ENCODE peak calls at places on chromosomes 13 and 19, in eight cellular contexts. One of them, this sample, is unnamed.

GRCh38 chr13:44086389-44086788 is 206.7 kb downstream of the LACC1 start:
- DNase-seq in tibial artery: no peak
- DNase-seq in ovary: no peak
- DNase-seq in pancreas: no peak
- DNase-seq in CD8-positive, alpha-beta memory T cell: no peak
- DNase-seq in aorta: no peak
- DNase-seq in A549: no peak
- DNase-seq in heart right ventricle: no peak
- DNase-seq in this sample: no peak

GRCh38 chr13:97191143-97191542 is 31.0 kb upstream of the MBNL2 start:
- DNase-seq in heart right ventricle: no peak
- DNase-seq in tibial artery: no peak
- DNase-seq in ovary: no peak
- DNase-seq in pancreas: no peak
- DNase-seq in CD8-positive, alpha-beta memory T cell: no peak
- DNase-seq in A549: no peak
- DNase-seq in aorta: no peak
- DNase-seq in this sample: no peak

GRCh38 chr13:23445794-23446193 is 12.3 kb upstream of the SACS start:
- DNase-seq in aorta: no peak
- DNase-seq in tibial artery: no peak
- DNase-seq in CD8-positive, alpha-beta memory T cell: no peak
- DNase-seq in A549: no peak
- DNase-seq in ovary: no peak
- DNase-seq in heart right ventricle: no peak
- DNase-seq in pancreas: no peak
- DNase-seq in this sample: no peak

GRCh38 chr19:17473041-17473440 is 2.7 kb downstream of the SLC27A1 start:
- DNase-seq in tibial artery: no peak
- DNase-seq in heart right ventricle: no peak
- DNase-seq in pancreas: no peak
- DNase-seq in aorta: no peak
- DNase-seq in CD8-positive, alpha-beta memory T cell: no peak
- DNase-seq in ovary: no peak
- DNase-seq in A549: no peak
- DNase-seq in this sample: no peak

GRCh38 chr19:33376423-33376822 is 2.9 kb downstream of the CEBPG start:
- DNase-seq in A549: peak; percentile 81
- DNase-seq in tibial artery: peak; percentile 74
- DNase-seq in CD8-positive, alpha-beta memory T cell: no peak
- DNase-seq in ovary: peak; percentile 67
- DNase-seq in aorta: peak; percentile 76
- DNase-seq in heart right ventricle: peak; percentile 73
- DNase-seq in pancreas: no peak
- DNase-seq in this sample: peak; percentile 85

GRCh38 chr13:29707876-29708543 is 112.5 kb upstream of the SLC7A1 start:
- DNase-seq in tibial artery: no peak
- DNase-seq in aorta: no peak
- DNase-seq in heart right ventricle: no peak
- DNase-seq in ovary: no peak
- DNase-seq in pancreas: peak; percentile 44
- DNase-seq in A549: peak; percentile 6
- DNase-seq in CD8-positive, alpha-beta memory T cell: peak; percentile 17
- DNase-seq in this sample: no peak

GRCh38 chr13:110528371-110528770 is 33.2 kb downstream of the RAB20 start:
- DNase-seq in A549: no peak
- DNase-seq in aorta: peak; percentile 39
- DNase-seq in ovary: no peak
- DNase-seq in pancreas: no peak
- DNase-seq in CD8-positive, alpha-beta memory T cell: no peak
- DNase-seq in tibial artery: peak; percentile 83
- DNase-seq in heart right ventricle: no peak
- DNase-seq in this sample: no peak

GRCh38 chr13:75635101-75635620 is 969 bp upstream of the LMO7 start:
- DNase-seq in A549: no peak
- DNase-seq in ovary: peak; percentile 30
- DNase-seq in heart right ventricle: no peak
- DNase-seq in CD8-positive, alpha-beta memory T cell: peak; percentile 8
- DNase-seq in pancreas: no peak
- DNase-seq in tibial artery: no peak
- DNase-seq in aorta: peak; percentile 50
- DNase-seq in this sample: no peak

GRCh38 chr19:47257411-47258169 is 1.3 kb downstream of the CCDC9 start:
- DNase-seq in A549: no peak
- DNase-seq in pancreas: peak; percentile 58
- DNase-seq in ovary: peak; percentile 59
- DNase-seq in heart right ventricle: no peak
- DNase-seq in tibial artery: no peak
- DNase-seq in aorta: peak; percentile 73
- DNase-seq in CD8-positive, alpha-beta memory T cell: no peak
- DNase-seq in this sample: peak; percentile 80

GRCh38 chr13:49058761-49059160 is 83.0 kb downstream of the FNDC3A start:
- DNase-seq in heart right ventricle: no peak
- DNase-seq in tibial artery: no peak
- DNase-seq in ovary: no peak
- DNase-seq in pancreas: no peak
- DNase-seq in CD8-positive, alpha-beta memory T cell: no peak
- DNase-seq in aorta: no peak
- DNase-seq in A549: no peak
- DNase-seq in this sample: no peak

GRCh38 chr19:41552558-41552957 is 23.4 kb upstream of the CEACAM21 start:
- DNase-seq in tibial artery: no peak
- DNase-seq in heart right ventricle: no peak
- DNase-seq in pancreas: no peak
- DNase-seq in ovary: no peak
- DNase-seq in CD8-positive, alpha-beta memory T cell: no peak
- DNase-seq in A549: no peak
- DNase-seq in aorta: no peak
- DNase-seq in this sample: no peak

GRCh38 chr13:20882206-20882605 is 20.3 kb downstream of the XPO4 start:
- DNase-seq in pancreas: no peak
- DNase-seq in A549: no peak
- DNase-seq in tibial artery: no peak
- DNase-seq in heart right ventricle: no peak
- DNase-seq in aorta: no peak
- DNase-seq in CD8-positive, alpha-beta memory T cell: no peak
- DNase-seq in ovary: no peak
- DNase-seq in this sample: no peak

GRCh38 chr19:34327851-34328250 is 37.1 kb upstream of the GPI start:
- DNase-seq in aorta: no peak
- DNase-seq in ovary: no peak
- DNase-seq in A549: no peak
- DNase-seq in tibial artery: no peak
- DNase-seq in heart right ventricle: peak; percentile 49
- DNase-seq in pancreas: no peak
- DNase-seq in CD8-positive, alpha-beta memory T cell: no peak
- DNase-seq in this sample: no peak

GRCh38 chr13:32840840-32841713 is 175.1 kb upstream of the KL start:
- DNase-seq in CD8-positive, alpha-beta memory T cell: no peak
- DNase-seq in A549: no peak
- DNase-seq in pancreas: no peak
- DNase-seq in heart right ventricle: peak; percentile 68
- DNase-seq in aorta: peak; percentile 52
- DNase-seq in ovary: no peak
- DNase-seq in tibial artery: no peak
- DNase-seq in this sample: no peak

GRCh38 chr13:59444210-59444857 is 719.4 kb downstream of the DIAPH3 start:
- DNase-seq in pancreas: no peak
- DNase-seq in ovary: no peak
- DNase-seq in CD8-positive, alpha-beta memory T cell: no peak
- DNase-seq in tibial artery: no peak
- DNase-seq in heart right ventricle: no peak
- DNase-seq in aorta: no peak
- DNase-seq in A549: no peak
- DNase-seq in this sample: no peak

GRCh38 chr13:44576396-44577235 is 486 bp upstream of the TSC22D1 start:
- DNase-seq in aorta: peak; percentile 60
- DNase-seq in tibial artery: no peak
- DNase-seq in ovary: no peak
- DNase-seq in A549: no peak
- DNase-seq in heart right ventricle: no peak
- DNase-seq in pancreas: no peak
- DNase-seq in CD8-positive, alpha-beta memory T cell: no peak
- DNase-seq in this sample: peak; percentile 80

GRCh38 chr13:110396913-110397379 is 89.9 kb downstream of the COL4A2 start:
- DNase-seq in tibial artery: peak; percentile 98
- DNase-seq in ovary: peak; percentile 96
- DNase-seq in pancreas: peak; percentile 44
- DNase-seq in heart right ventricle: peak; percentile 77
- DNase-seq in CD8-positive, alpha-beta memory T cell: no peak
- DNase-seq in A549: no peak
- DNase-seq in aorta: peak; percentile 95
- DNase-seq in this sample: peak; percentile 95

GRCh38 chr19:44604241-44604640 is 9.1 kb upstream of the IGSF23 start:
- DNase-seq in pancreas: no peak
- DNase-seq in CD8-positive, alpha-beta memory T cell: no peak
- DNase-seq in aorta: no peak
- DNase-seq in tibial artery: no peak
- DNase-seq in heart right ventricle: no peak
- DNase-seq in ovary: no peak
- DNase-seq in A549: no peak
- DNase-seq in this sample: no peak

GRCh38 chr13:102132896-102133295 is 269.0 kb downstream of the FGF14 start:
- DNase-seq in tibial artery: no peak
- DNase-seq in CD8-positive, alpha-beta memory T cell: no peak
- DNase-seq in aorta: no peak
- DNase-seq in A549: no peak
- DNase-seq in ovary: no peak
- DNase-seq in heart right ventricle: no peak
- DNase-seq in pancreas: no peak
- DNase-seq in this sample: no peak

GRCh38 chr19:41872775-41873647 is 4.1 kb upstream of the CD79A start:
- DNase-seq in pancreas: peak; percentile 70
- DNase-seq in ovary: no peak
- DNase-seq in A549: peak; percentile 90
- DNase-seq in tibial artery: no peak
- DNase-seq in CD8-positive, alpha-beta memory T cell: peak; percentile 69
- DNase-seq in aorta: peak; percentile 64
- DNase-seq in heart right ventricle: peak; percentile 61
- DNase-seq in this sample: peak; percentile 83

GRCh38 chr13:113665582-113666323 is 1.3 kb upstream of the GRK1 start:
- DNase-seq in CD8-positive, alpha-beta memory T cell: no peak
- DNase-seq in tibial artery: peak; percentile 46
- DNase-seq in pancreas: no peak
- DNase-seq in ovary: no peak
- DNase-seq in aorta: peak; percentile 37
- DNase-seq in A549: no peak
- DNase-seq in heart right ventricle: no peak
- DNase-seq in this sample: peak; percentile 38

GRCh38 chr13:96490590-96490989 is 400.7 kb downstream of the HS6ST3 start:
- DNase-seq in A549: no peak
- DNase-seq in CD8-positive, alpha-beta memory T cell: no peak
- DNase-seq in ovary: no peak
- DNase-seq in aorta: no peak
- DNase-seq in heart right ventricle: no peak
- DNase-seq in pancreas: no peak
- DNase-seq in tibial artery: no peak
- DNase-seq in this sample: no peak

GRCh38 chr13:80157261-80157942 is 183.5 kb downstream of the SPRY2 start:
- DNase-seq in A549: no peak
- DNase-seq in CD8-positive, alpha-beta memory T cell: no peak
- DNase-seq in tibial artery: no peak
- DNase-seq in ovary: no peak
- DNase-seq in pancreas: no peak
- DNase-seq in heart right ventricle: no peak
- DNase-seq in aorta: no peak
- DNase-seq in this sample: no peak

DNA sequence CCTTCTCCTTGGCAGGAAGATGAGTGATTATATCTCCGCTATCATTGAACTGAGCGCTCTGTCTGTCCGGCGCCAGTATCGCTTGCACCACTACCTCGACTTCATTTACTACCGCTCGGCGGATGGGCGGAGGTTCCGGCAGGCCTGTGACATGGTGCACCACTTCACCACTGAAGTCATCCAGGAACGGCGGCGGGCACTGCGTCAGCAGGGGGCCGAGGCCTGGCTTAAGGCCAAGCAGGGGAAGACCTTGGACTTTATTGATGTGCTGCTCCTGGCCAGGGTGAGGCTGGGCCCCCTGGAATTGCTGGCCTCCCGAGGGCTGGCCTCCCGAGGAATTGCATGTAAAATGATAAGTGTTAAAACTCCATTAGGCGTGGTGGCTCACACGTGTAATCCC is 32.1 kb downstream of the CYP4F22 start:
- DNase-seq in aorta: no peak
- DNase-seq in pancreas: no peak
- DNase-seq in A549: no peak
- DNase-seq in heart right ventricle: no peak
- DNase-seq in ovary: no peak
- DNase-seq in tibial artery: no peak
- DNase-seq in CD8-positive, alpha-beta memory T cell: no peak
- DNase-seq in this sample: no peak
- H3K9me3 ChIP-seq in aorta: peaks cover 3% of the 10 kb centered on the region
- H3K9me3 ChIP-seq in pancreas: no peaks in the 10 kb centered on the region
- H3K9me3 ChIP-seq in A549: no peaks in the 10 kb centered on the region
- H3K9me3 ChIP-seq in heart right ventricle: peaks cover 12% of the 10 kb centered on the region
- H3K9me3 ChIP-seq in ovary: no peaks in the 10 kb centered on the region
- H3K9me3 ChIP-seq in tibial artery: peaks cover 4% of the 10 kb centered on the region
- H3K9me3 ChIP-seq in CD8-positive, alpha-beta memory T cell: no peaks in the 10 kb centered on the region
- H3K9me3 ChIP-seq in this sample: peaks cover 2% of the 10 kb centered on the region

GRCh38 chr19:38759590-38760003 is 13.7 kb downstream of the LGALS7 start:
- DNase-seq in tibial artery: no peak
- DNase-seq in A549: no peak
- DNase-seq in heart right ventricle: no peak
- DNase-seq in pancreas: peak; percentile 39
- DNase-seq in CD8-positive, alpha-beta memory T cell: no peak
- DNase-seq in ovary: no peak
- DNase-seq in aorta: no peak
- DNase-seq in this sample: no peak
- H3K9me3 ChIP-seq in tibial artery: no peaks in the 10 kb centered on the region
- H3K9me3 ChIP-seq in A549: no peaks in the 10 kb centered on the region
- H3K9me3 ChIP-seq in heart right ventricle: no peaks in the 10 kb centered on the region
- H3K9me3 ChIP-seq in pancreas: no peaks in the 10 kb centered on the region
- H3K9me3 ChIP-seq in CD8-positive, alpha-beta memory T cell: no peaks in the 10 kb centered on the region
- H3K9me3 ChIP-seq in ovary: no peaks in the 10 kb centered on the region
- H3K9me3 ChIP-seq in aorta: no peaks in the 10 kb centered on the region
- H3K9me3 ChIP-seq in this sample: no peaks in the 10 kb centered on the region

DNA sequence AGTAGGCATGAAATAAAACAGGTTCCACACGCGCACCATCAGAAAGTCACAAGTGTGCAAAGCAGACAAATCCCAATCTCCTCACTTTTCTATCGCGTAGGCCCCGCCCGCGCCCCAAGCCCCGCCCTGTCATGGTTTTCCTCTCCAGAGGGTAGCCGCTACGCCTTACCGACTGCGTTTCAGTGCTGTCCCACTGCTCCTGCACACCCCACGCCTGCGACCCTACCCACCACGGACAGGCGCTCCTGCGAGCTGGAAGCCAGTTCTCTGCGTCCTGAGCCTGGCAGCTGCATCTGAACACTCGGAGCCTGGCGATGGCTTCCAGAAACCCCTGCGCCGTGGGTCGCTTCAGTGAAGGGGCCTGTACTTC is 379 bp upstream of the ZNF470 start:
- DNase-seq in aorta: peak; percentile 70
- DNase-seq in ovary: peak; percentile 54
- DNase-seq in A549: peak; percentile 33
- DNase-seq in heart right ventricle: peak; percentile 67
- DNase-seq in CD8-positive, alpha-beta memory T cell: no peak
- DNase-seq in pancreas: peak; percentile 49
- DNase-seq in tibial artery: peak; percentile 78
- DNase-seq in this sample: peak; percentile 77
- H3K9me3 ChIP-seq in aorta: peaks cover 18% of the 10 kb centered on the region
- H3K9me3 ChIP-seq in ovary: peaks cover 32% of the 10 kb centered on the region
- H3K9me3 ChIP-seq in A549: peaks cover 97% of the 10 kb centered on the region
- H3K9me3 ChIP-seq in heart right ventricle: peaks cover 70% of the 10 kb centered on the region
- H3K9me3 ChIP-seq in CD8-positive, alpha-beta memory T cell: peaks cover 48% of the 10 kb centered on the region
- H3K9me3 ChIP-seq in pancreas: peaks cover 3% of the 10 kb centered on the region
- H3K9me3 ChIP-seq in tibial artery: peaks cover 83% of the 10 kb centered on the region
- H3K9me3 ChIP-seq in this sample: peaks cover 63% of the 10 kb centered on the region

GRCh38 chr19:57290970-57291369 is 10.7 kb downstream of the ZNF460 start:
- DNase-seq in aorta: no peak
- DNase-seq in heart right ventricle: no peak
- DNase-seq in tibial artery: no peak
- DNase-seq in ovary: no peak
- DNase-seq in A549: no peak
- DNase-seq in pancreas: no peak
- DNase-seq in CD8-positive, alpha-beta memory T cell: no peak
- DNase-seq in this sample: no peak
- H3K9me3 ChIP-seq in aorta: peaks cover 25% of the 10 kb centered on the region
- H3K9me3 ChIP-seq in heart right ventricle: no peaks in the 10 kb centered on the region
- H3K9me3 ChIP-seq in tibial artery: peaks cover 93% of the 10 kb centered on the region
- H3K9me3 ChIP-seq in ovary: peaks cover 73% of the 10 kb centered on the region
- H3K9me3 ChIP-seq in A549: peaks cover 100% of the 10 kb centered on the region
- H3K9me3 ChIP-seq in pancreas: no peaks in the 10 kb centered on the region
- H3K9me3 ChIP-seq in CD8-positive, alpha-beta memory T cell: peaks cover 43% of the 10 kb centered on the region
- H3K9me3 ChIP-seq in this sample: peaks cover 4% of the 10 kb centered on the region